ENCODE peak calls at places on chromosomes 16 and 17, in eight cellular contexts. O is activated CD8-positive, alpha-beta memory T cell treated with anti-CD3 and anti-CD28 coated beads for 1 hour; S is posterior cingulate gyrus; I is GM23338; K is neuronal stem cell; L is activated naive CD8-positive, alpha-beta T cell treated with anti-CD3 and anti-CD28 coated beads, Interleukin-2, amount 50 U/mL, for 24 hours; Z is Caki2; G is renal cortical epithelial cell. F is an unnamed sample.

GRCh38 chr17:35242805-35243458 is at the start of gene SLFN5:
- DNase-seq in S (peak), O (peak), L (peak), I (peak), G (peak), Z (peak), K (peak), F (peak)

GRCh38 chr16:14486520-14487303 is 143.3 kb downstream of the PARN start:
- DNase-seq in I (peak), G (peak), O (no peak), S (peak), L (no peak), Z (peak), K (no peak), F (peak)

GRCh38 chr17:14123579-14124278 is 54.4 kb downstream of the COX10 start:
- DNase-seq in S (no peak), K (no peak), I (no peak), G (peak), L (no peak), O (no peak), Z (no peak), F (no peak)

GRCh38 chr17:65278820-65279184 is 141.6 kb downstream of the RGS9 start:
- DNase-seq in O (no peak), I (no peak), S (no peak), Z (no peak), G (no peak), K (no peak), L (no peak), F (no peak)

GRCh38 chr17:57918017-57918895 is 37.0 kb downstream of the CUEDC1 start:
- DNase-seq in S (no peak), O (no peak), K (no peak), L (no peak), Z (no peak), G (peak), I (no peak), F (peak)

GRCh38 chr17:39813631-39814030 is 50.5 kb downstream of the IKZF3 start:
- DNase-seq in Z (no peak), L (peak), K (no peak), O (peak), S (no peak), I (no peak), G (no peak), F (no peak)

GRCh38 chr17:30291571-30292489 is at the start of gene BLMH:
- DNase-seq in G (peak), I (peak), K (peak), S (peak), O (peak), Z (peak), L (peak), F (peak)

GRCh38 chr17:55770220-55770870 is 19.5 kb downstream of the PCTP start:
- DNase-seq in S (no peak), K (peak), L (no peak), Z (peak), O (no peak), I (peak), G (peak), F (peak)

GRCh38 chr16:89442990-89443726 is 47.2 kb downstream of the ANKRD11 start:
- DNase-seq in S (no peak), L (no peak), K (no peak), Z (peak), O (no peak), I (no peak), G (peak), F (peak)

GRCh38 chr16:3364774-3365427 is 9.2 kb downstream of the OR2C1 start:
- DNase-seq in S (peak), O (peak), L (peak), Z (peak), K (no peak), G (peak), I (peak), F (no peak)